ENCODE peak calls at places on chromosomes 12 and 14, in eight cellular contexts. V is epithelial cell of proximal tubule; G is transverse colon; A is stimulated activated CD8-positive, alpha-beta memory T cell treated with anti-CD3 and anti-CD28 coated beads, Interleukin-12 subunit alpha, Interleukin-12 subunit beta, amount 100 ng/mL, for 4 hours; F is activated naive CD4-positive, alpha-beta T cell treated with anti-CD3 and anti-CD28 coated beads, Interleukin-2, amount 50 U/mL, for 16 hours; I is activated CD4-positive, alpha-beta T cell treated with anti-CD3 and anti-CD28 coated beads for 36 hours; N is retina; L is left cardiac atrium. Q is an unnamed sample.

GRCh38 chr14:22099942-22100763 is 426.5 kb upstream of the OR4E1 start:
- DNase-seq in V (peak), G (peak), A (peak), F (peak), I (peak), N (peak), L (peak), Q (peak)

GRCh38 chr12:132427999-132428871 is 61.7 kb upstream of the FBRSL1 start:
- DNase-seq in V (no peak), G (no peak), A (no peak), F (no peak), I (no peak), N (no peak), L (no peak), Q (no peak)

GRCh38 chr12:114759635-114760034 is 75.7 kb upstream of the TBX3 start:
- DNase-seq in V (no peak), G (no peak), A (no peak), F (no peak), I (no peak), N (no peak), L (no peak), Q (no peak)

GRCh38 chr14:51648296-51648695 is 3.4 kb upstream of the FRMD6 start:
- DNase-seq in V (no peak), G (no peak), A (no peak), F (no peak), I (no peak), N (no peak), L (no peak), Q (no peak)

GRCh38 chr14:23751591-23751990 is 115.4 kb downstream of the DHRS2 start:
- DNase-seq in V (no peak), G (no peak), A (no peak), F (no peak), I (no peak), N (no peak), L (no peak), Q (no peak)

GRCh38 chr14:103529383-103530365 is 678 bp downstream of the TRMT61A start:
- DNase-seq in V (no peak), G (peak), A (no peak), F (no peak), I (no peak), N (no peak), L (no peak), Q (no peak)

GRCh38 chr12:76558684-76559276 is 791 bp downstream of the OSBPL8 start:
- DNase-seq in V (no peak), G (peak), A (peak), F (peak), I (peak), N (peak), L (peak), Q (peak)

GRCh38 chr12:117790948-117791347 is 177.8 kb downstream of the KSR2 start:
- DNase-seq in V (no peak), G (no peak), A (no peak), F (no peak), I (no peak), N (no peak), L (no peak), Q (no peak)

GRCh38 chr12:64720884-64721283 is 38.3 kb downstream of the GNS start:
- DNase-seq in V (no peak), G (no peak), A (no peak), F (no peak), I (no peak), N (no peak), L (no peak), Q (no peak)

GRCh38 chr12:38838211-38838850 is 67.1 kb downstream of the CPNE8 start:
- DNase-seq in V (no peak), G (peak), A (no peak), F (no peak), I (no peak), N (no peak), L (no peak), Q (no peak)

GRCh38 chr12:41466762-41467270 is 278.7 kb downstream of the PDZRN4 start:
- DNase-seq in V (no peak), G (no peak), A (no peak), F (no peak), I (no peak), N (no peak), L (no peak), Q (no peak)

GRCh38 chr12:46983959-46984833 is 95.2 kb upstream of the PCED1B start:
- DNase-seq in V (no peak), G (peak), A (no peak), F (peak), I (peak), N (peak), L (no peak), Q (no peak)

GRCh38 chr12:3363608-3364007 is 127.4 kb upstream of the PRMT8 start:
- DNase-seq in V (no peak), G (peak), A (no peak), F (no peak), I (no peak), N (no peak), L (no peak), Q (no peak)

GRCh38 chr12:68814490-68815231 is 6.7 kb downstream of the MDM2 start:
- DNase-seq in V (no peak), G (no peak), A (no peak), F (no peak), I (no peak), N (no peak), L (no peak), Q (no peak)

GRCh38 chr14:59492419-59492818 is 8.1 kb downstream of the JKAMP start:
- DNase-seq in V (no peak), G (no peak), A (no peak), F (no peak), I (no peak), N (no peak), L (no peak), Q (no peak)

GRCh38 chr12:27589419-27589818 is 65.4 kb downstream of the PPFIBP1 start:
- DNase-seq in V (no peak), G (no peak), A (no peak), F (no peak), I (no peak), N (no peak), L (no peak), Q (no peak)

GRCh38 chr12:59973515-59973914 is 377.7 kb downstream of the SLC16A7 start:
- DNase-seq in V (no peak), G (no peak), A (no peak), F (no peak), I (no peak), N (no peak), L (no peak), Q (peak)

GRCh38 chr14:27995688-27996087 is 770.9 kb upstream of the FOXG1 start:
- DNase-seq in V (no peak), G (no peak), A (no peak), F (no peak), I (no peak), N (no peak), L (no peak), Q (no peak)

GRCh38 chr12:49389092-49389703 is 21.9 kb downstream of the SPATS2 start:
- DNase-seq in V (no peak), G (peak), A (peak), F (peak), I (peak), N (peak), L (peak), Q (no peak)

GRCh38 chr14:105899071-105899641 is 372.8 kb downstream of the TMEM121 start:
- DNase-seq in V (no peak), G (no peak), A (no peak), F (no peak), I (no peak), N (no peak), L (no peak), Q (no peak)

GRCh38 chr12:110619534-110619953 is 5.6 kb downstream of the TCTN1 start:
- DNase-seq in V (no peak), G (no peak), A (no peak), F (peak), I (peak), N (no peak), L (no peak), Q (no peak)

GRCh38 chr12:97716356-97716755 is 253.8 kb downstream of the RMST start:
- DNase-seq in V (peak), G (no peak), A (no peak), F (no peak), I (no peak), N (no peak), L (no peak), Q (no peak)

GRCh38 chr12:109768901-109769670 is 55.5 kb downstream of the FAM222A start:
- DNase-seq in V (no peak), G (no peak), A (no peak), F (no peak), I (no peak), N (no peak), L (no peak), Q (no peak)

GRCh38 chr14:51206462-51206861 is 33.6 kb upstream of the TMX1 start:
- DNase-seq in V (no peak), G (no peak), A (no peak), F (no peak), I (no peak), N (no peak), L (no peak), Q (no peak)

GRCh38 chr12:34396861-34397590 is 374.7 kb downstream of the ALG10 start:
- DNase-seq in V (no peak), G (peak), A (no peak), F (peak), I (no peak), N (no peak), L (peak), Q (no peak)

GRCh38 chr12:80186727-80187217 is 87.4 kb downstream of the OTOGL start:
- DNase-seq in V (peak), G (peak), A (no peak), F (no peak), I (peak), N (peak), L (peak), Q (peak)

GRCh38 chr12:92675092-92675865 is 27.5 kb upstream of the PLEKHG7 start:
- DNase-seq in V (no peak), G (no peak), A (no peak), F (no peak), I (peak), N (no peak), L (no peak), Q (no peak)

GRCh38 chr12:86186449-86186848 is 69.7 kb downstream of the MGAT4C start:
- DNase-seq in V (no peak), G (no peak), A (no peak), F (no peak), I (no peak), N (no peak), L (no peak), Q (no peak)

GRCh38 chr12:123478762-123479161 is 20.8 kb downstream of the SNRNP35 start:
- DNase-seq in V (no peak), G (no peak), A (no peak), F (no peak), I (no peak), N (no peak), L (peak), Q (no peak)

GRCh38 chr14:54669759-54670630 is 103.1 kb downstream of the SAMD4A start:
- DNase-seq in V (no peak), G (peak), A (peak), F (no peak), I (peak), N (no peak), L (no peak), Q (no peak)

Q was measured in kidney epithelial cell.